ENCODE peak calls at places on chromosomes 11 and 22, in six cellular contexts. W is cardiac septum, T is naive B cell, F is A549, L is NCI-H1092, B is adipocyte. V is an unnamed sample.

GRCh38 chr22:27443315-27443714 is 358.2 kb downstream of the MN1 start:
- DNase-seq in F (no peak), T (no peak), W (no peak), B (no peak), L (no peak), V (no peak)

GRCh38 chr11:965206-965775 is 39.6 kb downstream of the AP2A2 start:
- DNase-seq in F (no peak), B (no peak), T (no peak), L (no peak), W (no peak), V (no peak)

GRCh38 chr22:35972559-35972958 is 56.1 kb downstream of the RBFOX2 start:
- DNase-seq in L (no peak), T (no peak), F (no peak), W (no peak), B (no peak), V (no peak)

GRCh38 chr11:63671322-63672155 is at the start of gene ATL3:
- DNase-seq in L (peak; percentile 95), T (peak; percentile 95), F (peak; percentile 90), W (peak; percentile 99), B (peak; percentile 97), V (peak; percentile 98)

GRCh38 chr11:37506516-37506915 is 908.5 kb upstream of the RAG2 start:
- DNase-seq in W (no peak), F (no peak), B (peak; percentile 36), L (no peak), T (no peak), V (no peak)

GRCh38 chr11:10314199-10315072 is 9.6 kb downstream of the ADM start:
- DNase-seq in T (peak; percentile 75), L (no peak), B (peak; percentile 68), F (no peak), W (no peak), V (no peak)

GRCh38 chr11:132686827-132687370 is 845.4 kb downstream of the OPCML start:
- DNase-seq in T (no peak), F (no peak), W (no peak), L (no peak), B (peak; percentile 10), V (no peak)

GRCh38 chr11:1759851-1760220 is 3.9 kb downstream of the CTSD start:
- DNase-seq in W (no peak), F (no peak), B (no peak), L (no peak), T (no peak), V (no peak)

GRCh38 chr22:35903571-35904331 is 124.9 kb downstream of the RBFOX2 start:
- DNase-seq in B (no peak), L (no peak), T (no peak), F (no peak), W (no peak), V (no peak)

GRCh38 chr11:109696191-109696897 is 274.4 kb downstream of the C11orf87 start:
- DNase-seq in T (no peak), W (no peak), L (no peak), F (no peak), B (no peak), V (no peak)

GRCh38 chr11:77418155-77418980 is 55.5 kb downstream of the PAK1 start:
- DNase-seq in L (no peak), W (no peak), T (no peak), B (no peak), F (no peak), V (no peak)

GRCh38 chr11:66359662-66360087 is 11.9 kb downstream of the SLC29A2 start:
- DNase-seq in L (no peak), B (no peak), W (no peak), F (no peak), T (no peak), V (no peak)

GRCh38 chr11:93728792-93729128 is 12.5 kb downstream of the TAF1D start:
- DNase-seq in F (no peak), B (no peak), L (no peak), T (no peak), W (no peak), V (no peak)

GRCh38 chr11:67507242-67507890 is 596 bp downstream of the CDK2AP2 start:
- DNase-seq in L (no peak), W (peak; percentile 84), B (peak; percentile 66), T (peak; percentile 11), F (peak; percentile 54), V (no peak)

GRCh38 chr22:45830531-45831245 is 146.3 kb downstream of the WNT7B start:
- DNase-seq in L (no peak), F (no peak), B (no peak), T (no peak), W (no peak), V (no peak)

GRCh38 chr11:116598036-116598435 is 174.8 kb downstream of the BUD13 start:
- DNase-seq in B (no peak), W (peak; percentile 17), T (no peak), L (no peak), F (no peak), V (no peak)

GRCh38 chr11:64131657-64132387 is 34.1 kb downstream of the MACROD1 start:
- DNase-seq in B (no peak), T (no peak), F (no peak), W (no peak), L (peak; percentile 65), V (no peak)

GRCh38 chr22:30385913-30386312 is 1.3 kb downstream of the RNF215 start:
- DNase-seq in B (no peak), L (no peak), T (no peak), W (no peak), F (no peak), V (no peak)

GRCh38 chr22:19773470-19774040 is 13.0 kb downstream of the TBX1 start:
- DNase-seq in L (no peak), B (no peak), T (no peak), W (no peak), F (no peak), V (no peak)

V was measured in osteocyte.